ENCODE peak calls at places on chromosomes 16 and 17, in seven cellular contexts. One of them, this sample, is unnamed.

GRCh38 chr16:3570420-3571062 is 6.7 kb downstream of the NLRC3 start:
- DNase-seq in right cardiac atrium: no peak
- DNase-seq in brain microvascular endothelial cell: no peak
- DNase-seq in left cardiac atrium: no peak
- DNase-seq in stimulated activated CD4-positive, alpha-beta T cell treated with anti-CD3 and anti-CD28 coated beads, Interleukin-12 subunit alpha, Interleukin-12 subunit beta, amount 100 ng/mL, for 24 hours: no peak
- DNase-seq in neural progenitor cell: no peak
- DNase-seq in mucosa of descending colon: no peak
- DNase-seq in this sample: no peak

GRCh38 chr16:47129755-47130435 is 13.8 kb downstream of the NETO2 start:
- DNase-seq in right cardiac atrium: no peak
- DNase-seq in brain microvascular endothelial cell: no peak
- DNase-seq in left cardiac atrium: no peak
- DNase-seq in stimulated activated CD4-positive, alpha-beta T cell treated with anti-CD3 and anti-CD28 coated beads, Interleukin-12 subunit alpha, Interleukin-12 subunit beta, amount 100 ng/mL, for 24 hours: no peak
- DNase-seq in neural progenitor cell: peak
- DNase-seq in mucosa of descending colon: no peak
- DNase-seq in this sample: no peak

GRCh38 chr16:17743578-17743977 is 272.8 kb upstream of the XYLT1 start:
- DNase-seq in right cardiac atrium: no peak
- DNase-seq in brain microvascular endothelial cell: no peak
- DNase-seq in left cardiac atrium: no peak
- DNase-seq in stimulated activated CD4-positive, alpha-beta T cell treated with anti-CD3 and anti-CD28 coated beads, Interleukin-12 subunit alpha, Interleukin-12 subunit beta, amount 100 ng/mL, for 24 hours: no peak
- DNase-seq in neural progenitor cell: peak
- DNase-seq in mucosa of descending colon: no peak
- DNase-seq in this sample: no peak

GRCh38 chr17:38415250-38416194 is 12.7 kb upstream of the ARHGAP23 start:
- DNase-seq in right cardiac atrium: peak
- DNase-seq in brain microvascular endothelial cell: peak
- DNase-seq in left cardiac atrium: no peak
- DNase-seq in stimulated activated CD4-positive, alpha-beta T cell treated with anti-CD3 and anti-CD28 coated beads, Interleukin-12 subunit alpha, Interleukin-12 subunit beta, amount 100 ng/mL, for 24 hours: no peak
- DNase-seq in neural progenitor cell: peak
- DNase-seq in mucosa of descending colon: no peak
- DNase-seq in this sample: peak

GRCh38 chr16:68332411-68333121 is 21.7 kb downstream of the PRMT7 start:
- DNase-seq in right cardiac atrium: no peak
- DNase-seq in brain microvascular endothelial cell: peak
- DNase-seq in left cardiac atrium: no peak
- DNase-seq in stimulated activated CD4-positive, alpha-beta T cell treated with anti-CD3 and anti-CD28 coated beads, Interleukin-12 subunit alpha, Interleukin-12 subunit beta, amount 100 ng/mL, for 24 hours: no peak
- DNase-seq in neural progenitor cell: no peak
- DNase-seq in mucosa of descending colon: peak
- DNase-seq in this sample: peak

GRCh38 chr17:63998721-63999679 is 849 bp downstream of the PRR29 start:
- DNase-seq in right cardiac atrium: no peak
- DNase-seq in brain microvascular endothelial cell: no peak
- DNase-seq in left cardiac atrium: no peak
- DNase-seq in stimulated activated CD4-positive, alpha-beta T cell treated with anti-CD3 and anti-CD28 coated beads, Interleukin-12 subunit alpha, Interleukin-12 subunit beta, amount 100 ng/mL, for 24 hours: no peak
- DNase-seq in neural progenitor cell: peak
- DNase-seq in mucosa of descending colon: no peak
- DNase-seq in this sample: no peak

GRCh38 chr17:16928406-16929280 is 43.3 kb downstream of the TNFRSF13B start:
- DNase-seq in right cardiac atrium: no peak
- DNase-seq in brain microvascular endothelial cell: no peak
- DNase-seq in left cardiac atrium: no peak
- DNase-seq in stimulated activated CD4-positive, alpha-beta T cell treated with anti-CD3 and anti-CD28 coated beads, Interleukin-12 subunit alpha, Interleukin-12 subunit beta, amount 100 ng/mL, for 24 hours: no peak
- DNase-seq in neural progenitor cell: no peak
- DNase-seq in mucosa of descending colon: no peak
- DNase-seq in this sample: peak

GRCh38 chr17:38885044-38885727 is 15.3 kb downstream of the LASP1 start:
- DNase-seq in right cardiac atrium: peak
- DNase-seq in brain microvascular endothelial cell: no peak
- DNase-seq in left cardiac atrium: no peak
- DNase-seq in stimulated activated CD4-positive, alpha-beta T cell treated with anti-CD3 and anti-CD28 coated beads, Interleukin-12 subunit alpha, Interleukin-12 subunit beta, amount 100 ng/mL, for 24 hours: no peak
- DNase-seq in neural progenitor cell: peak
- DNase-seq in mucosa of descending colon: peak
- DNase-seq in this sample: no peak

GRCh38 chr17:77794846-77795245 is 163.7 kb upstream of the TNRC6C start:
- DNase-seq in right cardiac atrium: no peak
- DNase-seq in brain microvascular endothelial cell: no peak
- DNase-seq in left cardiac atrium: no peak
- DNase-seq in stimulated activated CD4-positive, alpha-beta T cell treated with anti-CD3 and anti-CD28 coated beads, Interleukin-12 subunit alpha, Interleukin-12 subunit beta, amount 100 ng/mL, for 24 hours: no peak
- DNase-seq in neural progenitor cell: no peak
- DNase-seq in mucosa of descending colon: no peak
- DNase-seq in this sample: no peak

GRCh38 chr17:75061618-75062017 is 14.6 kb downstream of the KCTD2 start:
- DNase-seq in right cardiac atrium: no peak
- DNase-seq in brain microvascular endothelial cell: no peak
- DNase-seq in left cardiac atrium: no peak
- DNase-seq in stimulated activated CD4-positive, alpha-beta T cell treated with anti-CD3 and anti-CD28 coated beads, Interleukin-12 subunit alpha, Interleukin-12 subunit beta, amount 100 ng/mL, for 24 hours: no peak
- DNase-seq in neural progenitor cell: no peak
- DNase-seq in mucosa of descending colon: no peak
- DNase-seq in this sample: no peak

GRCh38 chr16:71476457-71476856 is 12.7 kb downstream of the ZNF19 start:
- DNase-seq in right cardiac atrium: no peak
- DNase-seq in brain microvascular endothelial cell: no peak
- DNase-seq in left cardiac atrium: no peak
- DNase-seq in stimulated activated CD4-positive, alpha-beta T cell treated with anti-CD3 and anti-CD28 coated beads, Interleukin-12 subunit alpha, Interleukin-12 subunit beta, amount 100 ng/mL, for 24 hours: no peak
- DNase-seq in neural progenitor cell: no peak
- DNase-seq in mucosa of descending colon: no peak
- DNase-seq in this sample: no peak

GRCh38 chr16:15907863-15908478 is 19.6 kb upstream of the CEP20 start:
- DNase-seq in right cardiac atrium: no peak
- DNase-seq in brain microvascular endothelial cell: peak
- DNase-seq in left cardiac atrium: no peak
- DNase-seq in stimulated activated CD4-positive, alpha-beta T cell treated with anti-CD3 and anti-CD28 coated beads, Interleukin-12 subunit alpha, Interleukin-12 subunit beta, amount 100 ng/mL, for 24 hours: peak
- DNase-seq in neural progenitor cell: peak
- DNase-seq in mucosa of descending colon: no peak
- DNase-seq in this sample: no peak

This sample was measured in MV-4-11.